ENCODE peak calls at places on chromosomes 3 and 15, in ten cellular contexts. One of them, this sample, is unnamed.
A peak's percentile ranks its signal among the peaks of the same experiment; 100 is the strongest.

GRCh38 chr3:29140706-29141105 is 140.2 kb upstream of the RBMS3 start:
- DNase-seq in HuH-7.5: no peak
- DNase-seq in GDM1: no peak
- DNase-seq in GM23248: peak; percentile 49
- DNase-seq in activated CD4-positive, alpha-beta T cell treated with anti-CD3 and anti-CD28 coated beads, Interleukin-2, amount 50 U/mL, for 24 hours: no peak
- DNase-seq in SW480: peak; percentile 47
- DNase-seq in activated T-helper 1 cell treated with Interleukin-2 at 50 U/mL for 16 hours: no peak
- DNase-seq in uterus: no peak
- DNase-seq in tibial artery: no peak
- DNase-seq in NCI-H1092 treated with DMSO at 0.1 percent for 48 hours: no peak
- DNase-seq in this sample: no peak

GRCh38 chr15:73631915-73632669 is 1.1 kb downstream of the NPTN start:
- DNase-seq in SW480: peak; percentile 46
- DNase-seq in GDM1: no peak
- DNase-seq in tibial artery: peak; percentile 80
- DNase-seq in activated T-helper 1 cell treated with Interleukin-2 at 50 U/mL for 16 hours: no peak
- DNase-seq in HuH-7.5: peak; percentile 66
- DNase-seq in activated CD4-positive, alpha-beta T cell treated with anti-CD3 and anti-CD28 coated beads, Interleukin-2, amount 50 U/mL, for 24 hours: no peak
- DNase-seq in GM23248: peak; percentile 69
- DNase-seq in uterus: peak; percentile 45
- DNase-seq in NCI-H1092 treated with DMSO at 0.1 percent for 48 hours: peak; percentile 8
- DNase-seq in this sample: no peak

GRCh38 chr3:99767341-99767740 is 50.3 kb upstream of the CMSS1 start:
- DNase-seq in activated T-helper 1 cell treated with Interleukin-2 at 50 U/mL for 16 hours: no peak
- DNase-seq in tibial artery: no peak
- DNase-seq in activated CD4-positive, alpha-beta T cell treated with anti-CD3 and anti-CD28 coated beads, Interleukin-2, amount 50 U/mL, for 24 hours: no peak
- DNase-seq in NCI-H1092 treated with DMSO at 0.1 percent for 48 hours: no peak
- DNase-seq in SW480: no peak
- DNase-seq in uterus: no peak
- DNase-seq in GM23248: peak; percentile 24
- DNase-seq in GDM1: no peak
- DNase-seq in HuH-7.5: no peak
- DNase-seq in this sample: no peak

GRCh38 chr15:101615414-101615985 is 36.7 kb downstream of the TM2D3 start:
- DNase-seq in uterus: no peak
- DNase-seq in NCI-H1092 treated with DMSO at 0.1 percent for 48 hours: no peak
- DNase-seq in tibial artery: peak; percentile 77
- DNase-seq in GM23248: peak; percentile 78
- DNase-seq in HuH-7.5: no peak
- DNase-seq in activated T-helper 1 cell treated with Interleukin-2 at 50 U/mL for 16 hours: no peak
- DNase-seq in GDM1: no peak
- DNase-seq in SW480: no peak
- DNase-seq in activated CD4-positive, alpha-beta T cell treated with anti-CD3 and anti-CD28 coated beads, Interleukin-2, amount 50 U/mL, for 24 hours: no peak
- DNase-seq in this sample: no peak

GRCh38 chr3:170977911-170978310 is 48.6 kb downstream of the SLC2A2 start:
- DNase-seq in GM23248: peak; percentile 73
- DNase-seq in activated T-helper 1 cell treated with Interleukin-2 at 50 U/mL for 16 hours: no peak
- DNase-seq in GDM1: no peak
- DNase-seq in activated CD4-positive, alpha-beta T cell treated with anti-CD3 and anti-CD28 coated beads, Interleukin-2, amount 50 U/mL, for 24 hours: no peak
- DNase-seq in tibial artery: no peak
- DNase-seq in SW480: no peak
- DNase-seq in uterus: no peak
- DNase-seq in NCI-H1092 treated with DMSO at 0.1 percent for 48 hours: no peak
- DNase-seq in HuH-7.5: no peak
- DNase-seq in this sample: no peak

GRCh38 chr3:136186330-136186729 is 9.8 kb downstream of the MSL2 start:
- DNase-seq in HuH-7.5: no peak
- DNase-seq in SW480: no peak
- DNase-seq in NCI-H1092 treated with DMSO at 0.1 percent for 48 hours: no peak
- DNase-seq in uterus: no peak
- DNase-seq in tibial artery: no peak
- DNase-seq in GM23248: peak; percentile 25
- DNase-seq in activated T-helper 1 cell treated with Interleukin-2 at 50 U/mL for 16 hours: peak; percentile 9
- DNase-seq in GDM1: no peak
- DNase-seq in activated CD4-positive, alpha-beta T cell treated with anti-CD3 and anti-CD28 coated beads, Interleukin-2, amount 50 U/mL, for 24 hours: no peak
- DNase-seq in this sample: peak; percentile 11

GRCh38 chr3:148903022-148903442 is 37.9 kb downstream of the CPA3 start:
- DNase-seq in activated T-helper 1 cell treated with Interleukin-2 at 50 U/mL for 16 hours: no peak
- DNase-seq in uterus: no peak
- DNase-seq in HuH-7.5: no peak
- DNase-seq in tibial artery: no peak
- DNase-seq in GDM1: no peak
- DNase-seq in NCI-H1092 treated with DMSO at 0.1 percent for 48 hours: no peak
- DNase-seq in activated CD4-positive, alpha-beta T cell treated with anti-CD3 and anti-CD28 coated beads, Interleukin-2, amount 50 U/mL, for 24 hours: no peak
- DNase-seq in GM23248: peak; percentile 75
- DNase-seq in SW480: no peak
- DNase-seq in this sample: no peak

GRCh38 chr3:59540696-59541095 is 490.9 kb upstream of the CFAP20DC start:
- DNase-seq in activated CD4-positive, alpha-beta T cell treated with anti-CD3 and anti-CD28 coated beads, Interleukin-2, amount 50 U/mL, for 24 hours: no peak
- DNase-seq in GDM1: no peak
- DNase-seq in uterus: no peak
- DNase-seq in GM23248: no peak
- DNase-seq in activated T-helper 1 cell treated with Interleukin-2 at 50 U/mL for 16 hours: no peak
- DNase-seq in NCI-H1092 treated with DMSO at 0.1 percent for 48 hours: no peak
- DNase-seq in tibial artery: no peak
- DNase-seq in SW480: no peak
- DNase-seq in HuH-7.5: no peak
- DNase-seq in this sample: no peak

GRCh38 chr3:114442251-114442650 is 148.4 kb downstream of the TIGIT start:
- DNase-seq in HuH-7.5: no peak
- DNase-seq in NCI-H1092 treated with DMSO at 0.1 percent for 48 hours: no peak
- DNase-seq in uterus: no peak
- DNase-seq in tibial artery: no peak
- DNase-seq in GDM1: no peak
- DNase-seq in activated CD4-positive, alpha-beta T cell treated with anti-CD3 and anti-CD28 coated beads, Interleukin-2, amount 50 U/mL, for 24 hours: no peak
- DNase-seq in activated T-helper 1 cell treated with Interleukin-2 at 50 U/mL for 16 hours: no peak
- DNase-seq in GM23248: peak; percentile 71
- DNase-seq in SW480: peak; percentile 11
- DNase-seq in this sample: no peak

GRCh38 chr3:31531465-31531991 is 1.2 kb upstream of the STT3B start:
- DNase-seq in SW480: peak; percentile 40
- DNase-seq in HuH-7.5: no peak
- DNase-seq in NCI-H1092 treated with DMSO at 0.1 percent for 48 hours: peak; percentile 65
- DNase-seq in tibial artery: no peak
- DNase-seq in GDM1: no peak
- DNase-seq in activated T-helper 1 cell treated with Interleukin-2 at 50 U/mL for 16 hours: no peak
- DNase-seq in GM23248: no peak
- DNase-seq in activated CD4-positive, alpha-beta T cell treated with anti-CD3 and anti-CD28 coated beads, Interleukin-2, amount 50 U/mL, for 24 hours: no peak
- DNase-seq in uterus: no peak
- DNase-seq in this sample: no peak

GRCh38 chr3:183635107-183635430 is 354 bp upstream of the KLHL24 start:
- DNase-seq in tibial artery: no peak
- DNase-seq in activated T-helper 1 cell treated with Interleukin-2 at 50 U/mL for 16 hours: no peak
- DNase-seq in HuH-7.5: no peak
- DNase-seq in GDM1: no peak
- DNase-seq in activated CD4-positive, alpha-beta T cell treated with anti-CD3 and anti-CD28 coated beads, Interleukin-2, amount 50 U/mL, for 24 hours: no peak
- DNase-seq in GM23248: no peak
- DNase-seq in uterus: no peak
- DNase-seq in SW480: no peak
- DNase-seq in NCI-H1092 treated with DMSO at 0.1 percent for 48 hours: no peak
- DNase-seq in this sample: no peak

GRCh38 chr3:37241880-37242279 is 67.5 kb upstream of the LRRFIP2 start:
- DNase-seq in HuH-7.5: no peak
- DNase-seq in GDM1: no peak
- DNase-seq in tibial artery: no peak
- DNase-seq in NCI-H1092 treated with DMSO at 0.1 percent for 48 hours: no peak
- DNase-seq in GM23248: no peak
- DNase-seq in activated CD4-positive, alpha-beta T cell treated with anti-CD3 and anti-CD28 coated beads, Interleukin-2, amount 50 U/mL, for 24 hours: no peak
- DNase-seq in activated T-helper 1 cell treated with Interleukin-2 at 50 U/mL for 16 hours: no peak
- DNase-seq in SW480: no peak
- DNase-seq in uterus: no peak
- DNase-seq in this sample: no peak

GRCh38 chr3:107620534-107620933 is 97.8 kb downstream of the BBX start:
- DNase-seq in uterus: no peak
- DNase-seq in tibial artery: no peak
- DNase-seq in NCI-H1092 treated with DMSO at 0.1 percent for 48 hours: no peak
- DNase-seq in GDM1: no peak
- DNase-seq in activated CD4-positive, alpha-beta T cell treated with anti-CD3 and anti-CD28 coated beads, Interleukin-2, amount 50 U/mL, for 24 hours: no peak
- DNase-seq in activated T-helper 1 cell treated with Interleukin-2 at 50 U/mL for 16 hours: no peak
- DNase-seq in GM23248: no peak
- DNase-seq in HuH-7.5: no peak
- DNase-seq in SW480: no peak
- DNase-seq in this sample: no peak

GRCh38 chr15:95291878-95292472 is 1038.5 kb upstream of the NR2F2 start:
- DNase-seq in activated T-helper 1 cell treated with Interleukin-2 at 50 U/mL for 16 hours: no peak
- DNase-seq in tibial artery: no peak
- DNase-seq in activated CD4-positive, alpha-beta T cell treated with anti-CD3 and anti-CD28 coated beads, Interleukin-2, amount 50 U/mL, for 24 hours: no peak
- DNase-seq in SW480: peak; percentile 39
- DNase-seq in uterus: no peak
- DNase-seq in GDM1: no peak
- DNase-seq in GM23248: peak; percentile 57
- DNase-seq in HuH-7.5: no peak
- DNase-seq in NCI-H1092 treated with DMSO at 0.1 percent for 48 hours: peak; percentile 2
- DNase-seq in this sample: no peak

GRCh38 chr3:127159547-127159946 is 33.4 kb upstream of the PRR23E start:
- DNase-seq in GDM1: no peak
- DNase-seq in GM23248: no peak
- DNase-seq in NCI-H1092 treated with DMSO at 0.1 percent for 48 hours: peak; percentile 92
- DNase-seq in activated T-helper 1 cell treated with Interleukin-2 at 50 U/mL for 16 hours: no peak
- DNase-seq in SW480: no peak
- DNase-seq in activated CD4-positive, alpha-beta T cell treated with anti-CD3 and anti-CD28 coated beads, Interleukin-2, amount 50 U/mL, for 24 hours: no peak
- DNase-seq in uterus: no peak
- DNase-seq in HuH-7.5: no peak
- DNase-seq in tibial artery: peak; percentile 38
- DNase-seq in this sample: no peak

GRCh38 chr3:23992051-23992628 is 47.1 kb downstream of the NR1D2 start:
- DNase-seq in HuH-7.5: no peak
- DNase-seq in activated CD4-positive, alpha-beta T cell treated with anti-CD3 and anti-CD28 coated beads, Interleukin-2, amount 50 U/mL, for 24 hours: no peak
- DNase-seq in GDM1: no peak
- DNase-seq in SW480: no peak
- DNase-seq in GM23248: peak; percentile 74
- DNase-seq in uterus: peak; percentile 29
- DNase-seq in NCI-H1092 treated with DMSO at 0.1 percent for 48 hours: peak; percentile 64
- DNase-seq in activated T-helper 1 cell treated with Interleukin-2 at 50 U/mL for 16 hours: no peak
- DNase-seq in tibial artery: no peak
- DNase-seq in this sample: no peak

GRCh38 chr3:183500349-183500748 is 55.2 kb downstream of the KLHL6 start:
- DNase-seq in activated CD4-positive, alpha-beta T cell treated with anti-CD3 and anti-CD28 coated beads, Interleukin-2, amount 50 U/mL, for 24 hours: no peak
- DNase-seq in uterus: no peak
- DNase-seq in tibial artery: no peak
- DNase-seq in HuH-7.5: no peak
- DNase-seq in activated T-helper 1 cell treated with Interleukin-2 at 50 U/mL for 16 hours: no peak
- DNase-seq in SW480: no peak
- DNase-seq in GDM1: no peak
- DNase-seq in NCI-H1092 treated with DMSO at 0.1 percent for 48 hours: no peak
- DNase-seq in GM23248: no peak
- DNase-seq in this sample: no peak

GRCh38 chr15:42140383-42141070 is 15.9 kb downstream of the PLA2G4F start:
- DNase-seq in activated CD4-positive, alpha-beta T cell treated with anti-CD3 and anti-CD28 coated beads, Interleukin-2, amount 50 U/mL, for 24 hours: no peak
- DNase-seq in uterus: no peak
- DNase-seq in GDM1: no peak
- DNase-seq in GM23248: no peak
- DNase-seq in activated T-helper 1 cell treated with Interleukin-2 at 50 U/mL for 16 hours: no peak
- DNase-seq in SW480: no peak
- DNase-seq in NCI-H1092 treated with DMSO at 0.1 percent for 48 hours: no peak
- DNase-seq in tibial artery: peak; percentile 34
- DNase-seq in HuH-7.5: no peak
- DNase-seq in this sample: no peak